ENCODE peak calls at places on chromosomes 4 and X, in nine cellular contexts. One of them, this sample, is unnamed.
A peak's percentile ranks its signal among the peaks of the same experiment; 100 is the strongest.

GRCh38 chr4:185304944-185305690 is 90.6 kb downstream of the LRP2BP start:
- DNase-seq in astrocyte of the cerebellum: no peak
- DNase-seq in hepatic stellate cell: no peak
- DNase-seq in stimulated activated naive CD8-positive, alpha-beta T cell treated with anti-CD3 and anti-CD28 coated beads, Interleukin-15, Interleukin-2, amounts not matched to agents 100 U/mL and 50 U/mL, for 24 hours: peak; percentile 20
- DNase-seq in activated naive CD4-positive, alpha-beta T cell treated with anti-CD3 and anti-CD28 coated beads, Interleukin-2, amount 50 U/mL, for 16 hours: peak; percentile 23
- DNase-seq in fibroblast of the conjunctiva: no peak
- DNase-seq in amniotic epithelial cell: peak; percentile 30
- DNase-seq in OCI-LY7: peak; percentile 94
- DNase-seq in activated CD4-positive, CD25-positive, alpha-beta regulatory T cell treated with anti-CD3 and anti-CD28 coated beads, Interleukin-2, amount 50 U/mL, for 16 hours: no peak
- DNase-seq in this sample: no peak

GRCh38 chr4:123995939-123996338 is 599.3 kb downstream of the SPRY1 start:
- DNase-seq in fibroblast of the conjunctiva: no peak
- DNase-seq in activated CD4-positive, CD25-positive, alpha-beta regulatory T cell treated with anti-CD3 and anti-CD28 coated beads, Interleukin-2, amount 50 U/mL, for 16 hours: no peak
- DNase-seq in OCI-LY7: no peak
- DNase-seq in astrocyte of the cerebellum: peak; percentile 33
- DNase-seq in activated naive CD4-positive, alpha-beta T cell treated with anti-CD3 and anti-CD28 coated beads, Interleukin-2, amount 50 U/mL, for 16 hours: no peak
- DNase-seq in amniotic epithelial cell: peak; percentile 95
- DNase-seq in hepatic stellate cell: peak; percentile 12
- DNase-seq in stimulated activated naive CD8-positive, alpha-beta T cell treated with anti-CD3 and anti-CD28 coated beads, Interleukin-15, Interleukin-2, amounts not matched to agents 100 U/mL and 50 U/mL, for 24 hours: no peak
- DNase-seq in this sample: peak; percentile 80

GRCh38 chr4:51923343-51923742 is 80.4 kb downstream of the DCUN1D4 start:
- DNase-seq in fibroblast of the conjunctiva: no peak
- DNase-seq in hepatic stellate cell: no peak
- DNase-seq in stimulated activated naive CD8-positive, alpha-beta T cell treated with anti-CD3 and anti-CD28 coated beads, Interleukin-15, Interleukin-2, amounts not matched to agents 100 U/mL and 50 U/mL, for 24 hours: no peak
- DNase-seq in astrocyte of the cerebellum: no peak
- DNase-seq in amniotic epithelial cell: no peak
- DNase-seq in activated naive CD4-positive, alpha-beta T cell treated with anti-CD3 and anti-CD28 coated beads, Interleukin-2, amount 50 U/mL, for 16 hours: no peak
- DNase-seq in OCI-LY7: no peak
- DNase-seq in activated CD4-positive, CD25-positive, alpha-beta regulatory T cell treated with anti-CD3 and anti-CD28 coated beads, Interleukin-2, amount 50 U/mL, for 16 hours: no peak
- DNase-seq in this sample: no peak

GRCh38 chrX:138849521-138849920 is 138.0 kb upstream of the FGF13 start:
- DNase-seq in amniotic epithelial cell: no peak
- DNase-seq in fibroblast of the conjunctiva: no peak
- DNase-seq in OCI-LY7: no peak
- DNase-seq in stimulated activated naive CD8-positive, alpha-beta T cell treated with anti-CD3 and anti-CD28 coated beads, Interleukin-15, Interleukin-2, amounts not matched to agents 100 U/mL and 50 U/mL, for 24 hours: no peak
- DNase-seq in activated CD4-positive, CD25-positive, alpha-beta regulatory T cell treated with anti-CD3 and anti-CD28 coated beads, Interleukin-2, amount 50 U/mL, for 16 hours: no peak
- DNase-seq in hepatic stellate cell: no peak
- DNase-seq in activated naive CD4-positive, alpha-beta T cell treated with anti-CD3 and anti-CD28 coated beads, Interleukin-2, amount 50 U/mL, for 16 hours: no peak
- DNase-seq in astrocyte of the cerebellum: no peak
- DNase-seq in this sample: no peak

GRCh38 chr4:68476191-68476590 is 28.9 kb downstream of the TMPRSS11E start:
- DNase-seq in hepatic stellate cell: no peak
- DNase-seq in astrocyte of the cerebellum: no peak
- DNase-seq in amniotic epithelial cell: no peak
- DNase-seq in fibroblast of the conjunctiva: peak; percentile 55
- DNase-seq in activated CD4-positive, CD25-positive, alpha-beta regulatory T cell treated with anti-CD3 and anti-CD28 coated beads, Interleukin-2, amount 50 U/mL, for 16 hours: no peak
- DNase-seq in stimulated activated naive CD8-positive, alpha-beta T cell treated with anti-CD3 and anti-CD28 coated beads, Interleukin-15, Interleukin-2, amounts not matched to agents 100 U/mL and 50 U/mL, for 24 hours: no peak
- DNase-seq in OCI-LY7: no peak
- DNase-seq in activated naive CD4-positive, alpha-beta T cell treated with anti-CD3 and anti-CD28 coated beads, Interleukin-2, amount 50 U/mL, for 16 hours: no peak
- DNase-seq in this sample: no peak

GRCh38 chrX:10579018-10579752 is 41.2 kb downstream of the MID1 start:
- DNase-seq in stimulated activated naive CD8-positive, alpha-beta T cell treated with anti-CD3 and anti-CD28 coated beads, Interleukin-15, Interleukin-2, amounts not matched to agents 100 U/mL and 50 U/mL, for 24 hours: no peak
- DNase-seq in activated CD4-positive, CD25-positive, alpha-beta regulatory T cell treated with anti-CD3 and anti-CD28 coated beads, Interleukin-2, amount 50 U/mL, for 16 hours: no peak
- DNase-seq in OCI-LY7: no peak
- DNase-seq in astrocyte of the cerebellum: peak; percentile 40
- DNase-seq in hepatic stellate cell: no peak
- DNase-seq in fibroblast of the conjunctiva: peak; percentile 45
- DNase-seq in activated naive CD4-positive, alpha-beta T cell treated with anti-CD3 and anti-CD28 coated beads, Interleukin-2, amount 50 U/mL, for 16 hours: no peak
- DNase-seq in amniotic epithelial cell: peak; percentile 55
- DNase-seq in this sample: no peak

GRCh38 chr4:140286503-140286902 is 86.9 kb upstream of the SCOC start:
- DNase-seq in amniotic epithelial cell: no peak
- DNase-seq in stimulated activated naive CD8-positive, alpha-beta T cell treated with anti-CD3 and anti-CD28 coated beads, Interleukin-15, Interleukin-2, amounts not matched to agents 100 U/mL and 50 U/mL, for 24 hours: no peak
- DNase-seq in hepatic stellate cell: no peak
- DNase-seq in activated CD4-positive, CD25-positive, alpha-beta regulatory T cell treated with anti-CD3 and anti-CD28 coated beads, Interleukin-2, amount 50 U/mL, for 16 hours: no peak
- DNase-seq in fibroblast of the conjunctiva: no peak
- DNase-seq in astrocyte of the cerebellum: no peak
- DNase-seq in OCI-LY7: no peak
- DNase-seq in activated naive CD4-positive, alpha-beta T cell treated with anti-CD3 and anti-CD28 coated beads, Interleukin-2, amount 50 U/mL, for 16 hours: no peak
- DNase-seq in this sample: no peak

GRCh38 chrX:68723491-68724155 is 76.2 kb downstream of the STARD8 start:
- DNase-seq in fibroblast of the conjunctiva: no peak
- DNase-seq in OCI-LY7: no peak
- DNase-seq in activated naive CD4-positive, alpha-beta T cell treated with anti-CD3 and anti-CD28 coated beads, Interleukin-2, amount 50 U/mL, for 16 hours: no peak
- DNase-seq in activated CD4-positive, CD25-positive, alpha-beta regulatory T cell treated with anti-CD3 and anti-CD28 coated beads, Interleukin-2, amount 50 U/mL, for 16 hours: no peak
- DNase-seq in stimulated activated naive CD8-positive, alpha-beta T cell treated with anti-CD3 and anti-CD28 coated beads, Interleukin-15, Interleukin-2, amounts not matched to agents 100 U/mL and 50 U/mL, for 24 hours: no peak
- DNase-seq in amniotic epithelial cell: no peak
- DNase-seq in hepatic stellate cell: no peak
- DNase-seq in astrocyte of the cerebellum: no peak
- DNase-seq in this sample: no peak

GRCh38 chr4:1728061-1728980 is 7.0 kb downstream of the TACC3 start:
- DNase-seq in amniotic epithelial cell: no peak
- DNase-seq in astrocyte of the cerebellum: no peak
- DNase-seq in activated naive CD4-positive, alpha-beta T cell treated with anti-CD3 and anti-CD28 coated beads, Interleukin-2, amount 50 U/mL, for 16 hours: no peak
- DNase-seq in hepatic stellate cell: no peak
- DNase-seq in fibroblast of the conjunctiva: no peak
- DNase-seq in OCI-LY7: no peak
- DNase-seq in activated CD4-positive, CD25-positive, alpha-beta regulatory T cell treated with anti-CD3 and anti-CD28 coated beads, Interleukin-2, amount 50 U/mL, for 16 hours: no peak
- DNase-seq in stimulated activated naive CD8-positive, alpha-beta T cell treated with anti-CD3 and anti-CD28 coated beads, Interleukin-15, Interleukin-2, amounts not matched to agents 100 U/mL and 50 U/mL, for 24 hours: no peak
- DNase-seq in this sample: no peak

GRCh38 chrX:11611965-11612364 is 53.8 kb downstream of the ARHGAP6 start:
- DNase-seq in stimulated activated naive CD8-positive, alpha-beta T cell treated with anti-CD3 and anti-CD28 coated beads, Interleukin-15, Interleukin-2, amounts not matched to agents 100 U/mL and 50 U/mL, for 24 hours: no peak
- DNase-seq in astrocyte of the cerebellum: no peak
- DNase-seq in activated naive CD4-positive, alpha-beta T cell treated with anti-CD3 and anti-CD28 coated beads, Interleukin-2, amount 50 U/mL, for 16 hours: no peak
- DNase-seq in fibroblast of the conjunctiva: no peak
- DNase-seq in amniotic epithelial cell: no peak
- DNase-seq in hepatic stellate cell: no peak
- DNase-seq in OCI-LY7: peak; percentile 41
- DNase-seq in activated CD4-positive, CD25-positive, alpha-beta regulatory T cell treated with anti-CD3 and anti-CD28 coated beads, Interleukin-2, amount 50 U/mL, for 16 hours: no peak
- DNase-seq in this sample: no peak

GRCh38 chr4:89482248-89482647 is 174.6 kb upstream of the GPRIN3 start:
- DNase-seq in astrocyte of the cerebellum: no peak
- DNase-seq in hepatic stellate cell: peak; percentile 27
- DNase-seq in activated CD4-positive, CD25-positive, alpha-beta regulatory T cell treated with anti-CD3 and anti-CD28 coated beads, Interleukin-2, amount 50 U/mL, for 16 hours: no peak
- DNase-seq in fibroblast of the conjunctiva: peak; percentile 29
- DNase-seq in activated naive CD4-positive, alpha-beta T cell treated with anti-CD3 and anti-CD28 coated beads, Interleukin-2, amount 50 U/mL, for 16 hours: no peak
- DNase-seq in amniotic epithelial cell: peak; percentile 51
- DNase-seq in stimulated activated naive CD8-positive, alpha-beta T cell treated with anti-CD3 and anti-CD28 coated beads, Interleukin-15, Interleukin-2, amounts not matched to agents 100 U/mL and 50 U/mL, for 24 hours: no peak
- DNase-seq in OCI-LY7: peak; percentile 31
- DNase-seq in this sample: no peak

GRCh38 chrX:8319359-8319758 is 145.3 kb upstream of the VCX3B start:
- DNase-seq in hepatic stellate cell: no peak
- DNase-seq in activated naive CD4-positive, alpha-beta T cell treated with anti-CD3 and anti-CD28 coated beads, Interleukin-2, amount 50 U/mL, for 16 hours: no peak
- DNase-seq in stimulated activated naive CD8-positive, alpha-beta T cell treated with anti-CD3 and anti-CD28 coated beads, Interleukin-15, Interleukin-2, amounts not matched to agents 100 U/mL and 50 U/mL, for 24 hours: no peak
- DNase-seq in fibroblast of the conjunctiva: no peak
- DNase-seq in astrocyte of the cerebellum: no peak
- DNase-seq in OCI-LY7: no peak
- DNase-seq in amniotic epithelial cell: no peak
- DNase-seq in activated CD4-positive, CD25-positive, alpha-beta regulatory T cell treated with anti-CD3 and anti-CD28 coated beads, Interleukin-2, amount 50 U/mL, for 16 hours: no peak
- DNase-seq in this sample: no peak

GRCh38 chrX:799808-800207 is 169.2 kb downstream of the SHOX start:
- DNase-seq in stimulated activated naive CD8-positive, alpha-beta T cell treated with anti-CD3 and anti-CD28 coated beads, Interleukin-15, Interleukin-2, amounts not matched to agents 100 U/mL and 50 U/mL, for 24 hours: no peak
- DNase-seq in activated naive CD4-positive, alpha-beta T cell treated with anti-CD3 and anti-CD28 coated beads, Interleukin-2, amount 50 U/mL, for 16 hours: no peak
- DNase-seq in fibroblast of the conjunctiva: no peak
- DNase-seq in astrocyte of the cerebellum: no peak
- DNase-seq in activated CD4-positive, CD25-positive, alpha-beta regulatory T cell treated with anti-CD3 and anti-CD28 coated beads, Interleukin-2, amount 50 U/mL, for 16 hours: no peak
- DNase-seq in OCI-LY7: no peak
- DNase-seq in hepatic stellate cell: no peak
- DNase-seq in amniotic epithelial cell: no peak
- DNase-seq in this sample: no peak

GRCh38 chrX:7647826-7648225 is 195.1 kb upstream of the VCX start:
- DNase-seq in activated naive CD4-positive, alpha-beta T cell treated with anti-CD3 and anti-CD28 coated beads, Interleukin-2, amount 50 U/mL, for 16 hours: no peak
- DNase-seq in stimulated activated naive CD8-positive, alpha-beta T cell treated with anti-CD3 and anti-CD28 coated beads, Interleukin-15, Interleukin-2, amounts not matched to agents 100 U/mL and 50 U/mL, for 24 hours: no peak
- DNase-seq in fibroblast of the conjunctiva: no peak
- DNase-seq in activated CD4-positive, CD25-positive, alpha-beta regulatory T cell treated with anti-CD3 and anti-CD28 coated beads, Interleukin-2, amount 50 U/mL, for 16 hours: no peak
- DNase-seq in OCI-LY7: no peak
- DNase-seq in astrocyte of the cerebellum: no peak
- DNase-seq in amniotic epithelial cell: no peak
- DNase-seq in hepatic stellate cell: no peak
- DNase-seq in this sample: no peak

GRCh38 chr4:13261486-13262257 is 222.5 kb downstream of the RAB28 start:
- DNase-seq in hepatic stellate cell: no peak
- DNase-seq in amniotic epithelial cell: no peak
- DNase-seq in activated CD4-positive, CD25-positive, alpha-beta regulatory T cell treated with anti-CD3 and anti-CD28 coated beads, Interleukin-2, amount 50 U/mL, for 16 hours: no peak
- DNase-seq in OCI-LY7: no peak
- DNase-seq in astrocyte of the cerebellum: no peak
- DNase-seq in fibroblast of the conjunctiva: no peak
- DNase-seq in stimulated activated naive CD8-positive, alpha-beta T cell treated with anti-CD3 and anti-CD28 coated beads, Interleukin-15, Interleukin-2, amounts not matched to agents 100 U/mL and 50 U/mL, for 24 hours: no peak
- DNase-seq in activated naive CD4-positive, alpha-beta T cell treated with anti-CD3 and anti-CD28 coated beads, Interleukin-2, amount 50 U/mL, for 16 hours: no peak
- DNase-seq in this sample: no peak

GRCh38 chr4:184617611-184618196 is 31.5 kb downstream of the CASP3 start:
- DNase-seq in astrocyte of the cerebellum: no peak
- DNase-seq in OCI-LY7: no peak
- DNase-seq in activated naive CD4-positive, alpha-beta T cell treated with anti-CD3 and anti-CD28 coated beads, Interleukin-2, amount 50 U/mL, for 16 hours: no peak
- DNase-seq in activated CD4-positive, CD25-positive, alpha-beta regulatory T cell treated with anti-CD3 and anti-CD28 coated beads, Interleukin-2, amount 50 U/mL, for 16 hours: no peak
- DNase-seq in fibroblast of the conjunctiva: no peak
- DNase-seq in stimulated activated naive CD8-positive, alpha-beta T cell treated with anti-CD3 and anti-CD28 coated beads, Interleukin-15, Interleukin-2, amounts not matched to agents 100 U/mL and 50 U/mL, for 24 hours: no peak
- DNase-seq in hepatic stellate cell: no peak
- DNase-seq in amniotic epithelial cell: peak; percentile 10
- DNase-seq in this sample: no peak

GRCh38 chr4:46945062-46945461 is 36.0 kb upstream of the COX7B2 start:
- DNase-seq in hepatic stellate cell: no peak
- DNase-seq in fibroblast of the conjunctiva: no peak
- DNase-seq in activated naive CD4-positive, alpha-beta T cell treated with anti-CD3 and anti-CD28 coated beads, Interleukin-2, amount 50 U/mL, for 16 hours: no peak
- DNase-seq in astrocyte of the cerebellum: no peak
- DNase-seq in activated CD4-positive, CD25-positive, alpha-beta regulatory T cell treated with anti-CD3 and anti-CD28 coated beads, Interleukin-2, amount 50 U/mL, for 16 hours: no peak
- DNase-seq in stimulated activated naive CD8-positive, alpha-beta T cell treated with anti-CD3 and anti-CD28 coated beads, Interleukin-15, Interleukin-2, amounts not matched to agents 100 U/mL and 50 U/mL, for 24 hours: no peak
- DNase-seq in amniotic epithelial cell: no peak
- DNase-seq in OCI-LY7: no peak
- DNase-seq in this sample: no peak

GRCh38 chr4:55854132-55854531 is 684 bp downstream of the EXOC1 start:
- DNase-seq in amniotic epithelial cell: no peak
- DNase-seq in OCI-LY7: peak; percentile 23
- DNase-seq in activated naive CD4-positive, alpha-beta T cell treated with anti-CD3 and anti-CD28 coated beads, Interleukin-2, amount 50 U/mL, for 16 hours: no peak
- DNase-seq in activated CD4-positive, CD25-positive, alpha-beta regulatory T cell treated with anti-CD3 and anti-CD28 coated beads, Interleukin-2, amount 50 U/mL, for 16 hours: no peak
- DNase-seq in fibroblast of the conjunctiva: no peak
- DNase-seq in astrocyte of the cerebellum: no peak
- DNase-seq in stimulated activated naive CD8-positive, alpha-beta T cell treated with anti-CD3 and anti-CD28 coated beads, Interleukin-15, Interleukin-2, amounts not matched to agents 100 U/mL and 50 U/mL, for 24 hours: no peak
- DNase-seq in hepatic stellate cell: no peak
- DNase-seq in this sample: no peak

GRCh38 chr4:10730019-10730418 is 45.5 kb upstream of the CLNK start:
- DNase-seq in amniotic epithelial cell: no peak
- DNase-seq in astrocyte of the cerebellum: no peak
- DNase-seq in OCI-LY7: no peak
- DNase-seq in fibroblast of the conjunctiva: no peak
- DNase-seq in activated CD4-positive, CD25-positive, alpha-beta regulatory T cell treated with anti-CD3 and anti-CD28 coated beads, Interleukin-2, amount 50 U/mL, for 16 hours: no peak
- DNase-seq in activated naive CD4-positive, alpha-beta T cell treated with anti-CD3 and anti-CD28 coated beads, Interleukin-2, amount 50 U/mL, for 16 hours: no peak
- DNase-seq in stimulated activated naive CD8-positive, alpha-beta T cell treated with anti-CD3 and anti-CD28 coated beads, Interleukin-15, Interleukin-2, amounts not matched to agents 100 U/mL and 50 U/mL, for 24 hours: no peak
- DNase-seq in hepatic stellate cell: no peak
- DNase-seq in this sample: no peak

GRCh38 chr4:164154416-164154815 is 599.5 kb upstream of the SMIM31 start:
- DNase-seq in OCI-LY7: no peak
- DNase-seq in amniotic epithelial cell: no peak
- DNase-seq in astrocyte of the cerebellum: no peak
- DNase-seq in activated naive CD4-positive, alpha-beta T cell treated with anti-CD3 and anti-CD28 coated beads, Interleukin-2, amount 50 U/mL, for 16 hours: no peak
- DNase-seq in activated CD4-positive, CD25-positive, alpha-beta regulatory T cell treated with anti-CD3 and anti-CD28 coated beads, Interleukin-2, amount 50 U/mL, for 16 hours: no peak
- DNase-seq in stimulated activated naive CD8-positive, alpha-beta T cell treated with anti-CD3 and anti-CD28 coated beads, Interleukin-15, Interleukin-2, amounts not matched to agents 100 U/mL and 50 U/mL, for 24 hours: no peak
- DNase-seq in hepatic stellate cell: no peak
- DNase-seq in fibroblast of the conjunctiva: no peak
- DNase-seq in this sample: no peak

GRCh38 chr4:86919824-86920223 is 15.0 kb upstream of the AFF1 start:
- DNase-seq in activated naive CD4-positive, alpha-beta T cell treated with anti-CD3 and anti-CD28 coated beads, Interleukin-2, amount 50 U/mL, for 16 hours: no peak
- DNase-seq in OCI-LY7: no peak
- DNase-seq in activated CD4-positive, CD25-positive, alpha-beta regulatory T cell treated with anti-CD3 and anti-CD28 coated beads, Interleukin-2, amount 50 U/mL, for 16 hours: no peak
- DNase-seq in stimulated activated naive CD8-positive, alpha-beta T cell treated with anti-CD3 and anti-CD28 coated beads, Interleukin-15, Interleukin-2, amounts not matched to agents 100 U/mL and 50 U/mL, for 24 hours: no peak
- DNase-seq in hepatic stellate cell: no peak
- DNase-seq in astrocyte of the cerebellum: no peak
- DNase-seq in amniotic epithelial cell: peak; percentile 85
- DNase-seq in fibroblast of the conjunctiva: no peak
- DNase-seq in this sample: no peak

GRCh38 chr4:43875655-43876054 is 573.0 kb downstream of the KCTD8 start:
- DNase-seq in hepatic stellate cell: no peak
- DNase-seq in amniotic epithelial cell: no peak
- DNase-seq in OCI-LY7: no peak
- DNase-seq in stimulated activated naive CD8-positive, alpha-beta T cell treated with anti-CD3 and anti-CD28 coated beads, Interleukin-15, Interleukin-2, amounts not matched to agents 100 U/mL and 50 U/mL, for 24 hours: no peak
- DNase-seq in activated naive CD4-positive, alpha-beta T cell treated with anti-CD3 and anti-CD28 coated beads, Interleukin-2, amount 50 U/mL, for 16 hours: no peak
- DNase-seq in fibroblast of the conjunctiva: no peak
- DNase-seq in astrocyte of the cerebellum: no peak
- DNase-seq in activated CD4-positive, CD25-positive, alpha-beta regulatory T cell treated with anti-CD3 and anti-CD28 coated beads, Interleukin-2, amount 50 U/mL, for 16 hours: no peak
- DNase-seq in this sample: no peak

GRCh38 chr4:143118666-143119065 is 66.1 kb upstream of the USP38 start:
- DNase-seq in hepatic stellate cell: no peak
- DNase-seq in stimulated activated naive CD8-positive, alpha-beta T cell treated with anti-CD3 and anti-CD28 coated beads, Interleukin-15, Interleukin-2, amounts not matched to agents 100 U/mL and 50 U/mL, for 24 hours: no peak
- DNase-seq in fibroblast of the conjunctiva: no peak
- DNase-seq in activated naive CD4-positive, alpha-beta T cell treated with anti-CD3 and anti-CD28 coated beads, Interleukin-2, amount 50 U/mL, for 16 hours: no peak
- DNase-seq in OCI-LY7: no peak
- DNase-seq in activated CD4-positive, CD25-positive, alpha-beta regulatory T cell treated with anti-CD3 and anti-CD28 coated beads, Interleukin-2, amount 50 U/mL, for 16 hours: no peak
- DNase-seq in astrocyte of the cerebellum: no peak
- DNase-seq in amniotic epithelial cell: no peak
- DNase-seq in this sample: no peak

GRCh38 chrX:147978931-147979330 is 2.2 kb upstream of the FMR1NB start:
- DNase-seq in activated naive CD4-positive, alpha-beta T cell treated with anti-CD3 and anti-CD28 coated beads, Interleukin-2, amount 50 U/mL, for 16 hours: no peak
- DNase-seq in stimulated activated naive CD8-positive, alpha-beta T cell treated with anti-CD3 and anti-CD28 coated beads, Interleukin-15, Interleukin-2, amounts not matched to agents 100 U/mL and 50 U/mL, for 24 hours: no peak
- DNase-seq in fibroblast of the conjunctiva: no peak
- DNase-seq in astrocyte of the cerebellum: no peak
- DNase-seq in amniotic epithelial cell: no peak
- DNase-seq in OCI-LY7: no peak
- DNase-seq in activated CD4-positive, CD25-positive, alpha-beta regulatory T cell treated with anti-CD3 and anti-CD28 coated beads, Interleukin-2, amount 50 U/mL, for 16 hours: no peak
- DNase-seq in hepatic stellate cell: no peak
- DNase-seq in this sample: no peak

GRCh38 chrX:120517936-120518335 is 42.8 kb downstream of the CUL4B start:
- DNase-seq in activated CD4-positive, CD25-positive, alpha-beta regulatory T cell treated with anti-CD3 and anti-CD28 coated beads, Interleukin-2, amount 50 U/mL, for 16 hours: no peak
- DNase-seq in stimulated activated naive CD8-positive, alpha-beta T cell treated with anti-CD3 and anti-CD28 coated beads, Interleukin-15, Interleukin-2, amounts not matched to agents 100 U/mL and 50 U/mL, for 24 hours: no peak
- DNase-seq in fibroblast of the conjunctiva: peak; percentile 45
- DNase-seq in astrocyte of the cerebellum: peak; percentile 68
- DNase-seq in OCI-LY7: no peak
- DNase-seq in amniotic epithelial cell: peak; percentile 48
- DNase-seq in activated naive CD4-positive, alpha-beta T cell treated with anti-CD3 and anti-CD28 coated beads, Interleukin-2, amount 50 U/mL, for 16 hours: no peak
- DNase-seq in hepatic stellate cell: no peak
- DNase-seq in this sample: peak; percentile 76

GRCh38 chr4:41160010-41160789 is 54.1 kb downstream of the APBB2 start:
- DNase-seq in activated naive CD4-positive, alpha-beta T cell treated with anti-CD3 and anti-CD28 coated beads, Interleukin-2, amount 50 U/mL, for 16 hours: no peak
- DNase-seq in stimulated activated naive CD8-positive, alpha-beta T cell treated with anti-CD3 and anti-CD28 coated beads, Interleukin-15, Interleukin-2, amounts not matched to agents 100 U/mL and 50 U/mL, for 24 hours: no peak
- DNase-seq in astrocyte of the cerebellum: peak; percentile 68
- DNase-seq in OCI-LY7: no peak
- DNase-seq in hepatic stellate cell: peak; percentile 53
- DNase-seq in activated CD4-positive, CD25-positive, alpha-beta regulatory T cell treated with anti-CD3 and anti-CD28 coated beads, Interleukin-2, amount 50 U/mL, for 16 hours: no peak
- DNase-seq in amniotic epithelial cell: peak; percentile 100
- DNase-seq in fibroblast of the conjunctiva: no peak
- DNase-seq in this sample: peak; percentile 99

GRCh38 chr4:123816462-123816861 is 419.9 kb downstream of the SPRY1 start:
- DNase-seq in stimulated activated naive CD8-positive, alpha-beta T cell treated with anti-CD3 and anti-CD28 coated beads, Interleukin-15, Interleukin-2, amounts not matched to agents 100 U/mL and 50 U/mL, for 24 hours: no peak
- DNase-seq in activated naive CD4-positive, alpha-beta T cell treated with anti-CD3 and anti-CD28 coated beads, Interleukin-2, amount 50 U/mL, for 16 hours: no peak
- DNase-seq in OCI-LY7: no peak
- DNase-seq in activated CD4-positive, CD25-positive, alpha-beta regulatory T cell treated with anti-CD3 and anti-CD28 coated beads, Interleukin-2, amount 50 U/mL, for 16 hours: no peak
- DNase-seq in astrocyte of the cerebellum: no peak
- DNase-seq in amniotic epithelial cell: no peak
- DNase-seq in fibroblast of the conjunctiva: no peak
- DNase-seq in hepatic stellate cell: no peak
- DNase-seq in this sample: no peak

This sample was measured in non-pigmented ciliary epithelial cell.